ENCODE peak calls at places on chromosomes 3 and 15, in ten cellular contexts. One of them, this sample, is unnamed.

GRCh38 chr15:74817370-74817737 is 4.7 kb downstream of the LMAN1L start:
- DNase-seq in HCT116: no peak
- DNase-seq in Panc1: no peak
- DNase-seq in SK-N-SH: peak; percentile 69
- DNase-seq in prostate gland: peak; percentile 73
- DNase-seq in breast epithelium: peak; percentile 65
- DNase-seq in GM12878: no peak
- DNase-seq in HL-60: peak; percentile 56
- DNase-seq in GM23338: no peak
- DNase-seq in endothelial cell of umbilical vein: peak; percentile 43
- DNase-seq in this sample: no peak

GRCh38 chr15:38745611-38746010 is 181.0 kb upstream of the RASGRP1 start:
- DNase-seq in SK-N-SH: no peak
- DNase-seq in endothelial cell of umbilical vein: no peak
- DNase-seq in HCT116: no peak
- DNase-seq in breast epithelium: no peak
- DNase-seq in HL-60: no peak
- DNase-seq in GM12878: no peak
- DNase-seq in GM23338: no peak
- DNase-seq in prostate gland: no peak
- DNase-seq in Panc1: no peak
- DNase-seq in this sample: no peak

GRCh38 chr3:43997788-43998373 is 243.8 kb upstream of the TOPAZ1 start:
- DNase-seq in HCT116: no peak
- DNase-seq in GM12878: no peak
- DNase-seq in GM23338: peak; percentile 59
- DNase-seq in Panc1: no peak
- DNase-seq in HL-60: no peak
- DNase-seq in endothelial cell of umbilical vein: no peak
- DNase-seq in breast epithelium: no peak
- DNase-seq in SK-N-SH: no peak
- DNase-seq in prostate gland: no peak
- DNase-seq in this sample: no peak

GRCh38 chr3:40504636-40505430 is 1.0 kb upstream of the ZNF620 start:
- DNase-seq in SK-N-SH: no peak
- DNase-seq in breast epithelium: no peak
- DNase-seq in GM12878: no peak
- DNase-seq in GM23338: no peak
- DNase-seq in prostate gland: no peak
- DNase-seq in endothelial cell of umbilical vein: peak; percentile 98
- DNase-seq in Panc1: peak; percentile 76
- DNase-seq in HL-60: no peak
- DNase-seq in HCT116: peak; percentile 66
- DNase-seq in this sample: no peak

GRCh38 chr15:75348034-75348562 is 1.3 kb downstream of the NEIL1 start:
- DNase-seq in breast epithelium: no peak
- DNase-seq in HCT116: no peak
- DNase-seq in endothelial cell of umbilical vein: peak; percentile 19
- DNase-seq in HL-60: no peak
- DNase-seq in Panc1: no peak
- DNase-seq in GM12878: no peak
- DNase-seq in prostate gland: no peak
- DNase-seq in GM23338: no peak
- DNase-seq in SK-N-SH: peak; percentile 78
- DNase-seq in this sample: no peak

GRCh38 chr3:69865920-69866679 is 126.8 kb downstream of the MITF start:
- DNase-seq in Panc1: no peak
- DNase-seq in breast epithelium: no peak
- DNase-seq in HCT116: no peak
- DNase-seq in HL-60: no peak
- DNase-seq in prostate gland: peak; percentile 52
- DNase-seq in SK-N-SH: peak; percentile 31
- DNase-seq in GM12878: no peak
- DNase-seq in GM23338: peak; percentile 16
- DNase-seq in endothelial cell of umbilical vein: no peak
- DNase-seq in this sample: peak; percentile 64

GRCh38 chr3:163785693-163786092 is 1292.6 kb downstream of the SI start:
- DNase-seq in SK-N-SH: peak; percentile 7
- DNase-seq in prostate gland: no peak
- DNase-seq in HL-60: no peak
- DNase-seq in Panc1: peak; percentile 1
- DNase-seq in breast epithelium: no peak
- DNase-seq in endothelial cell of umbilical vein: no peak
- DNase-seq in GM23338: peak; percentile 73
- DNase-seq in GM12878: no peak
- DNase-seq in HCT116: peak; percentile 22
- DNase-seq in this sample: no peak

GRCh38 chr3:5710718-5711117 is 523.2 kb downstream of the EDEM1 start:
- DNase-seq in SK-N-SH: no peak
- DNase-seq in endothelial cell of umbilical vein: no peak
- DNase-seq in GM23338: no peak
- DNase-seq in GM12878: no peak
- DNase-seq in HCT116: no peak
- DNase-seq in HL-60: no peak
- DNase-seq in breast epithelium: no peak
- DNase-seq in prostate gland: no peak
- DNase-seq in Panc1: no peak
- DNase-seq in this sample: no peak

GRCh38 chr3:48437812-48438211 is 2.1 kb downstream of the CCDC51 start:
- DNase-seq in GM23338: no peak
- DNase-seq in breast epithelium: no peak
- DNase-seq in SK-N-SH: no peak
- DNase-seq in GM12878: no peak
- DNase-seq in prostate gland: no peak
- DNase-seq in HL-60: no peak
- DNase-seq in Panc1: no peak
- DNase-seq in endothelial cell of umbilical vein: no peak
- DNase-seq in HCT116: no peak
- DNase-seq in this sample: no peak

GRCh38 chr3:48436855-48437254 is 3.1 kb downstream of the CCDC51 start:
- DNase-seq in GM23338: no peak
- DNase-seq in HCT116: no peak
- DNase-seq in HL-60: no peak
- DNase-seq in Panc1: no peak
- DNase-seq in breast epithelium: no peak
- DNase-seq in GM12878: no peak
- DNase-seq in endothelial cell of umbilical vein: no peak
- DNase-seq in SK-N-SH: no peak
- DNase-seq in prostate gland: no peak
- DNase-seq in this sample: no peak

GRCh38 chr3:48441940-48442339 is 1.9 kb downstream of the TMA7 start:
- DNase-seq in GM12878: no peak
- DNase-seq in HL-60: no peak
- DNase-seq in Panc1: no peak
- DNase-seq in HCT116: no peak
- DNase-seq in SK-N-SH: no peak
- DNase-seq in prostate gland: no peak
- DNase-seq in endothelial cell of umbilical vein: no peak
- DNase-seq in GM23338: no peak
- DNase-seq in breast epithelium: no peak
- DNase-seq in this sample: no peak

GRCh38 chr3:48440590-48440958 is 517 bp downstream of the TMA7 start:
- DNase-seq in endothelial cell of umbilical vein: peak; percentile 55
- DNase-seq in HCT116: no peak
- DNase-seq in breast epithelium: no peak
- DNase-seq in SK-N-SH: peak; percentile 35
- DNase-seq in prostate gland: no peak
- DNase-seq in HL-60: no peak
- DNase-seq in Panc1: no peak
- DNase-seq in GM12878: no peak
- DNase-seq in GM23338: peak; percentile 41
- DNase-seq in this sample: no peak

DNA sequence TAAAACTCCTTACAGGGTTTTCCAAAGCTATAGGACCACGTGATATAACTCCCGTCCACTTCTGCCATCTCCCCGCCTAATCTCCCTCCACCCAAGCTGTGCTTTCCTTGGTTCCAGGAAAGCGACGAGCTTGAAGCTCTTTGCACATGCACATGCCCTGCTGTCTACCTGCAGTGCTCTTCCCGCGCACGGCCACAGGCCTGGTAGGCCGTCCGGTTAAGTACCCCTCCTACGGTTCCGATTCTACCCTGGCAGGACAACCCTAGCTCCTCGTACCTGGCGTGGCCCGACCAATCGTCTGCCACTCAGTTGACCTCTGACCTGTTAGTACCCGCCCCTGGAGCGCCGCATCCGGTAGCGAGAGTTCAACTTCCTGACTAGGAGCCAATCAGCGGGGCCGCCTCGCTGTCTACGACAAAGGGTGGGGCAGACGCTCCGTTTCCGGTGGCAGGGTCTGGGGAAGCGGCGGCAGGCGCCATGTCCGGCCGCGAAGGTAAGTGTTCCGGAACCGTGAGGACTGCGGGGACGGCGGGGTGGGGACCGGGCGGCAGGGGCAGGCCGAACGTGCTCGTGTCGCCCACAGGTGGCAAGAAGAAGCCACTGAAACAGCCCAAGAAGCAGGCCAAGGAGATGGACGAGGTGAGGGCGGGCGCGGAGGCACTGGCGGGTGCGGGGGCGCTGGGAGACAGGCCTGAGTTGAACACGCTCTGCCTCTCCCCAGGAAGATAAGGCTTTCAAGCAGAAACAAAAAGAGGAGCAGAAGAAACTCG is at the start of the genes CCDC51 and TMA7:
- DNase-seq in SK-N-SH: peak; percentile 98
- DNase-seq in Panc1: peak; percentile 88
- DNase-seq in GM23338: peak; percentile 99
- DNase-seq in prostate gland: peak; percentile 99
- DNase-seq in HL-60: peak; percentile 99
- DNase-seq in GM12878: peak; percentile 93
- DNase-seq in endothelial cell of umbilical vein: peak; percentile 96
- DNase-seq in breast epithelium: peak; percentile 100
- DNase-seq in HCT116: peak; percentile 96
- DNase-seq in this sample: peak; percentile 99
- TF ChIP-seq CTCF in SK-N-SH: no peak
- TF ChIP-seq CTCF in Panc1: no peak
- TF ChIP-seq CTCF in GM23338: no peak
- TF ChIP-seq CTCF in prostate gland: peak; percentile 23
- TF ChIP-seq CTCF in HL-60: no peak
- TF ChIP-seq CTCF in GM12878: no peak
- TF ChIP-seq CTCF in endothelial cell of umbilical vein: no peak
- TF ChIP-seq CTCF in breast epithelium: no peak
- TF ChIP-seq CTCF in HCT116: no peak
- TF ChIP-seq CTCF in this sample: no peak

DNA sequence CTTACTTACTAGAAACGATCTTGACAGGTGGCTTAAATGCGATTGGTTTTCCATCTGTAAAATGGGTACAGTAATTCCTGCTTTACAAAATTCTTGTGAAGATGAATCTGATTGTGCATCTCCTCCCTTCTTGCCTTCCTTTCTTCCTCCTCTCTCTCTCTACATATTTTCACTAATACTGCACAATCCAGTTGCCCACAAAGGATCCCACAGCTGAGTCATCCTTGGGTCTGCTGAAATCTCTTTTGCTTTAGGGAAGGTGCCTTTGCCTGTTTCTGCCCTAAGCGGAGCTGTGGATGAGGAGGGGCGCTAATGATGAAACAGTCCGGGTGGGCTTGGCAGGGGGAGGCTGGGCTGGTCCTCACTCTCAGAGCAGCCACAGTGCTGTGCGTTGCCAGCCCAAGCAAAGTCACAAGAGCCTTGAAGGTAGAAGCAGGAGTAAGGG is 46.1 kb downstream of the AMOTL2 start:
- DNase-seq in endothelial cell of umbilical vein: no peak
- DNase-seq in SK-N-SH: no peak
- DNase-seq in GM23338: no peak
- DNase-seq in breast epithelium: peak; percentile 37
- DNase-seq in Panc1: no peak
- DNase-seq in prostate gland: no peak
- DNase-seq in HL-60: no peak
- DNase-seq in HCT116: peak; percentile 57
- DNase-seq in GM12878: no peak
- DNase-seq in this sample: peak; percentile 70
- H3K27ac ChIP-seq in endothelial cell of umbilical vein: no peak overlapping the region
- H3K27ac ChIP-seq in SK-N-SH: peak overlapping the region; percentile 99
- H3K27ac ChIP-seq in GM23338: peak overlapping the region; percentile 95
- H3K27ac ChIP-seq in breast epithelium: peak overlapping the region; percentile 74
- H3K27ac ChIP-seq in Panc1: peak overlapping the region; percentile 93
- H3K27ac ChIP-seq in prostate gland: no peak overlapping the region
- H3K27ac ChIP-seq in HL-60: no peak overlapping the region
- H3K27ac ChIP-seq in HCT116: peak overlapping the region; percentile 45
- H3K27ac ChIP-seq in GM12878: no peak overlapping the region
- H3K27ac ChIP-seq in this sample: peak overlapping the region; percentile 56

GRCh38 chr3:124467980-124468902 is 262.0 kb upstream of the UMPS start:
- DNase-seq in Panc1: peak; percentile 33
- DNase-seq in HCT116: peak; percentile 26
- DNase-seq in prostate gland: peak; percentile 17
- DNase-seq in GM12878: no peak
- DNase-seq in HL-60: peak; percentile 18
- DNase-seq in GM23338: peak; percentile 76
- DNase-seq in endothelial cell of umbilical vein: peak; percentile 58
- DNase-seq in SK-N-SH: peak; percentile 78
- DNase-seq in breast epithelium: no peak
- DNase-seq in this sample: no peak
- TF ChIP-seq POLR2AphosphoS5 in Panc1: no peak
- TF ChIP-seq POLR2AphosphoS5 in HCT116: no peak
- TF ChIP-seq POLR2AphosphoS5 in prostate gland: no peak
- TF ChIP-seq POLR2AphosphoS5 in GM12878: no peak
- TF ChIP-seq POLR2AphosphoS5 in HL-60: no peak
- TF ChIP-seq POLR2AphosphoS5 in GM23338: no peak
- TF ChIP-seq POLR2AphosphoS5 in endothelial cell of umbilical vein: no peak
- TF ChIP-seq POLR2AphosphoS5 in SK-N-SH: no peak
- TF ChIP-seq POLR2AphosphoS5 in breast epithelium: no peak
- TF ChIP-seq POLR2AphosphoS5 in this sample: no peak

GRCh38 chr15:78438595-78439285 is 724 bp downstream of the IREB2 start:
- DNase-seq in Panc1: no peak
- DNase-seq in SK-N-SH: peak; percentile 46
- DNase-seq in endothelial cell of umbilical vein: peak; percentile 59
- DNase-seq in HCT116: no peak
- DNase-seq in prostate gland: peak; percentile 21
- DNase-seq in GM23338: peak; percentile 71
- DNase-seq in breast epithelium: no peak
- DNase-seq in GM12878: no peak
- DNase-seq in HL-60: peak; percentile 32
- DNase-seq in this sample: no peak
- TF ChIP-seq CTCF in Panc1: peak; percentile 53
- TF ChIP-seq CTCF in SK-N-SH: peak; percentile 53
- TF ChIP-seq CTCF in endothelial cell of umbilical vein: peak; percentile 5
- TF ChIP-seq CTCF in HCT116: peak; percentile 31
- TF ChIP-seq CTCF in prostate gland: no peak
- TF ChIP-seq CTCF in GM23338: peak; percentile 35
- TF ChIP-seq CTCF in breast epithelium: no peak
- TF ChIP-seq CTCF in GM12878: peak; percentile 20
- TF ChIP-seq CTCF in HL-60: no peak
- TF ChIP-seq CTCF in this sample: no peak

This sample was measured in sigmoid colon.